ENCODE peak calls at places on chromosomes 3 and 15, in five cellular contexts. Q, O, U, Z and S are unnamed samples.

GRCh38 chr3:179113903-179114302 is 34.3 kb upstream of the PIK3CA start:
- DNase-seq in Q (no peak), O (no peak), U (no peak), Z (no peak), S (no peak)

GRCh38 chr3:188746291-188746783 is 425.4 kb upstream of the TPRG1 start:
- DNase-seq in O (no peak), U (peak; percentile 100), Z (no peak), Q (no peak), S (no peak)

GRCh38 chr3:45064512-45065372 is 38.6 kb downstream of the CLEC3B start:
- DNase-seq in Z (no peak), O (peak; percentile 99), Q (no peak), U (no peak), S (no peak)

GRCh38 chr15:93249599-93249998 is 160.6 kb upstream of the RGMA start:
- DNase-seq in O (no peak), U (no peak), Z (no peak), Q (no peak), S (no peak)

GRCh38 chr3:143480306-143480852 is 360.8 kb downstream of the CHST2 start:
- DNase-seq in U (no peak), Q (no peak), Z (no peak), O (no peak), S (no peak)

GRCh38 chr3:12959838-12960378 is 113.3 kb downstream of the IQSEC1 start:
- DNase-seq in O (peak; percentile 61), Z (no peak), Q (no peak), U (no peak), S (no peak)

GRCh38 chr15:53059273-53060043 is 269.3 kb upstream of the ONECUT1 start:
- DNase-seq in Z (no peak), U (no peak), O (no peak), Q (no peak), S (no peak)

GRCh38 chr3:150073031-150073430 is 102.3 kb upstream of the PFN2 start:
- DNase-seq in Q (no peak), Z (no peak), U (no peak), O (no peak), S (no peak)

GRCh38 chr3:56839784-56840724 is 38.3 kb upstream of the ARHGEF3 start:
- DNase-seq in Z (no peak), U (peak; percentile 59), O (no peak), Q (no peak), S (no peak)

DNA sequence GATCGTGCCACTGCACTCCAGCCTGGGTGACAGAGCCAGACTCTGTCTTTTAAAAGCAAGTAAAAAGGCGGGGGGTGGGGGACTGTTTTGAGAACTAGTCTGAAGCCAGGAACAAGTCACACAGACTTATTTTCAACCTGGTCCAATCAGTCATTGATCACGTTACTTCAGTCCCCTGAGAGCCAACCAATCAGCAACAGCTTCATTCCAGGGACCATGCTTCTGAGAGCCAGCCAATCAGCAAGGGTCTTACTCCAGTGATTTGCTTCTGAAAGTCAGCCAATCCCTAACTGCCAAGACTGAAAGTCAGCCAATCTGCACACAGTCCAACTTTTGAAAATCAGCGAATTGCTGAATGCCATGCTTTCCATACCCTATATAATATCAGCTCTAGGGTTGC is 48.6 kb upstream of the C15orf39 start:
- DNase-seq in U (peak; percentile 82), Z (no peak), O (peak; percentile 71), Q (peak; percentile 42), S (peak; percentile 68)
- TF ChIP-seq FOXM1 in U (no peak), Z (peak; percentile 14), O (peak; percentile 95), Q (no peak), S (peak; percentile 84)

DNA sequence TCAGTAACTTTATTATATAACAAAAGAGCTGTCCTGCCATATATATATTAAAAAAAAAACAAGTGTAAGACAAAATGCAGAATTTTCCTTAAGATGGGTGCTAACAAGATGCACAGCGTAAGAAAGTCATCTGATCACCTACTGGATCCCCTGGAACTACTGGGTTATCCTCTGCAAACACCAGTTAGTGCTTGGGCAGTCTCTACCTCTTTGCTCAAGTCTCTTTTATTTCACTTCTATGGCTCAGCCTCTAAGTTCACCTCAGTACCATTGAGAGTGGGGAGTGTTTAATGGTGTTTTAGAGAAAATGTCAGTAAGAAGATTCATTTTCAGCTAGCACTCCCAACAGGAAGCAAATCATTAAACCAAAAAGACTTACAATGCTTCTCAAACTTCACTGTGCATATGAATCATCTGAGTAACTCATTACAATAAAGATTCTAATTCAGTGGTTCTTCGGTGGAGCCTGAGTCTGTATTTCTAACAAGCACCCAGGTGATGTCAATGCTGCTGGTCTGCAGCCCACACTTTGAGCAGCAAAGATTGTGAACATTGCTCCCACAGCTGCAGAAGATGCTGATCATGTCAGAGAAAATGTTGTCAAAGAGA is 227.3 kb upstream of the ATP11B start:
- DNase-seq in U (no peak), O (no peak), Z (no peak), Q (no peak), S (no peak)
- TF ChIP-seq FOXM1 in U (no peak), O (no peak), Z (no peak), Q (no peak), S (no peak)

GRCh38 chr3:46380471-46381215 is 9.9 kb downstream of the CCR5 start:
- DNase-seq in Q (no peak), U (no peak), O (no peak), Z (no peak), S (no peak)
- TF ChIP-seq FOXM1 in Q (no peak), U (no peak), O (no peak), Z (no peak), S (no peak)

GRCh38 chr3:53833650-53834049 is 12.6 kb downstream of the CHDH start:
- DNase-seq in Q (no peak), O (no peak), U (no peak), Z (no peak), S (no peak)
- TF ChIP-seq FOXM1 in Q (no peak), O (no peak), U (no peak), Z (no peak), S (no peak)